ENCODE peak calls at places on chromosomes 7 and 10, in nine cellular contexts. Q, T, V, A, B, S, D, I and O are unnamed samples.

GRCh38 chr7:125833839-125834238 is 904.2 kb upstream of the POT1 start:
- DNase-seq in Q (no peak), T (no peak), V (no peak), A (no peak), B (no peak), S (no peak), D (no peak), I (no peak), O (no peak)

GRCh38 chr7:124085168-124085567 is 52.3 kb upstream of the TMEM229A start:
- DNase-seq in Q (no peak), T (peak; percentile 95), V (peak; percentile 47), A (no peak), B (peak; percentile 82), S (no peak), D (no peak), I (no peak), O (peak; percentile 54)

GRCh38 chr7:116653204-116653603 is 18.8 kb upstream of the MET start:
- DNase-seq in Q (no peak), T (no peak), V (no peak), A (no peak), B (no peak), S (no peak), D (no peak), I (no peak), O (no peak)

GRCh38 chr10:117621795-117622420 is 79.4 kb downstream of the EMX2 start:
- DNase-seq in Q (no peak), T (no peak), V (no peak), A (no peak), B (no peak), S (no peak), D (no peak), I (no peak), O (no peak)

GRCh38 chr10:101146392-101147251 is 15.5 kb downstream of the TLX1 start:
- DNase-seq in Q (no peak), T (no peak), V (no peak), A (no peak), B (no peak), S (no peak), D (no peak), I (no peak), O (no peak)

GRCh38 chr7:66564045-66564444 is 64.6 kb upstream of the KCTD7 start:
- DNase-seq in Q (no peak), T (no peak), V (no peak), A (no peak), B (no peak), S (no peak), D (no peak), I (no peak), O (no peak)

GRCh38 chr10:132009575-132009974 is 27.9 kb upstream of the BNIP3 start:
- DNase-seq in Q (no peak), T (no peak), V (no peak), A (no peak), B (no peak), S (no peak), D (no peak), I (peak; percentile 1), O (no peak)

GRCh38 chr10:60413306-60414012 is 23.8 kb upstream of the ANK3 start:
- DNase-seq in Q (no peak), T (no peak), V (no peak), A (no peak), B (no peak), S (no peak), D (no peak), I (no peak), O (no peak)

GRCh38 chr7:66443946-66444345 is 184.7 kb upstream of the KCTD7 start:
- DNase-seq in Q (no peak), T (no peak), V (no peak), A (no peak), B (no peak), S (no peak), D (no peak), I (no peak), O (no peak)

GRCh38 chr10:102917314-102917961 is 656 bp upstream of the CNNM2 start:
- DNase-seq in Q (peak; percentile 61), T (peak; percentile 81), V (peak; percentile 50), A (peak; percentile 77), B (peak; percentile 78), S (peak; percentile 73), D (peak; percentile 91), I (peak; percentile 91), O (peak; percentile 96)

GRCh38 chr7:16670021-16670420 is 24.0 kb downstream of the BZW2 start:
- DNase-seq in Q (no peak), T (no peak), V (no peak), A (no peak), B (no peak), S (no peak), D (no peak), I (no peak), O (no peak)

GRCh38 chr7:132255898-132256297 is 320.4 kb downstream of the PLXNA4 start:
- DNase-seq in Q (no peak), T (no peak), V (peak; percentile 30), A (no peak), B (no peak), S (no peak), D (no peak), I (no peak), O (no peak)

GRCh38 chr10:6164271-6165095 is 38.2 kb upstream of the PFKFB3 start:
- DNase-seq in Q (no peak), T (no peak), V (no peak), A (no peak), B (no peak), S (no peak), D (no peak), I (no peak), O (no peak)

GRCh38 chr7:117682681-117683385 is 190.4 kb downstream of the CTTNBP2 start:
- DNase-seq in Q (no peak), T (no peak), V (no peak), A (no peak), B (no peak), S (no peak), D (no peak), I (no peak), O (no peak)

GRCh38 chr7:134086998-134087735 is 40.0 kb upstream of the LRGUK start:
- DNase-seq in Q (no peak), T (no peak), V (no peak), A (no peak), B (no peak), S (no peak), D (no peak), I (no peak), O (no peak)

GRCh38 chr7:31890198-31890597 is 180.0 kb downstream of the PDE1C start:
- DNase-seq in Q (no peak), T (no peak), V (no peak), A (no peak), B (no peak), S (no peak), D (no peak), I (no peak), O (no peak)

GRCh38 chr10:130761896-130762295 is 549.6 kb downstream of the TCERG1L start:
- DNase-seq in Q (no peak), T (no peak), V (no peak), A (no peak), B (no peak), S (no peak), D (no peak), I (peak; percentile 51), O (no peak)